ENCODE peak calls at places on chromosomes 6 and 20, in six cellular contexts. R is BE2C, A is heart left ventricle, U is ascending aorta, Q is right lobe of liver, L is tibial artery. X is an unnamed sample. For H3K36me3, the result is how much of the 10 kb centered on the place peaks cover.

GRCh38 chr20:24957326-24957996 is 8.4 kb downstream of the CST7 start:
- DNase-seq in Q (no peak), L (peak), R (no peak), U (no peak), A (no peak), X (no peak)

GRCh38 chr20:41956316-41957050 is 338.3 kb upstream of the CHD6 start:
- DNase-seq in U (no peak), R (peak), A (no peak), L (no peak), Q (no peak), X (no peak)

GRCh38 chr6:47446974-47447373 is 30.6 kb upstream of the CD2AP start:
- DNase-seq in L (no peak), U (no peak), R (no peak), A (no peak), Q (no peak), X (no peak)

GRCh38 chr6:157442296-157442695 is 61.3 kb downstream of the ZDHHC14 start:
- DNase-seq in A (no peak), R (no peak), L (no peak), U (no peak), Q (no peak), X (no peak)

GRCh38 chr6:111984081-111984480 is 69.8 kb upstream of the CCN6 start:
- DNase-seq in A (no peak), U (no peak), Q (no peak), L (no peak), R (no peak), X (no peak)

GRCh38 chr6:64505312-64505711 is 869.7 kb downstream of the PHF3 start:
- DNase-seq in L (no peak), R (peak), U (no peak), A (no peak), Q (no peak), X (no peak)

GRCh38 chr6:110066091-110066490 is 88.0 kb downstream of the GPR6 start:
- DNase-seq in R (no peak), L (no peak), A (no peak), U (no peak), Q (no peak), X (no peak)

GRCh38 chr6:4599924-4600323 is 176.3 kb upstream of the CDYL start:
- DNase-seq in A (no peak), R (no peak), U (no peak), L (no peak), Q (no peak), X (no peak)

GRCh38 chr6:155224031-155224451 is 39.8 kb upstream of the CLDN20 start:
- DNase-seq in R (no peak), Q (no peak), U (no peak), L (no peak), A (no peak), X (peak)

GRCh38 chr20:31517373-31517772 is 3.1 kb downstream of the HM13 start:
- DNase-seq in U (no peak), L (peak), A (no peak), Q (peak), R (peak), X (no peak)

GRCh38 chr6:124977067-124977908 is 15.1 kb downstream of the RNF217 start:
- DNase-seq in R (no peak), Q (no peak), U (no peak), L (no peak), A (no peak), X (no peak)

GRCh38 chr20:64080013-64080812 is at the start of gene OPRL1:
- DNase-seq in R (no peak), L (no peak), U (no peak), Q (no peak), A (no peak), X (peak)

GRCh38 chr20:38970302-38970701 is 8.2 kb downstream of the DHX35 start:
- DNase-seq in R (no peak), A (no peak), L (no peak), U (no peak), Q (no peak), X (no peak)

GRCh38 chr20:48578397-48579098 is 249.3 kb downstream of the PREX1 start:
- DNase-seq in L (no peak), R (no peak), U (no peak), A (no peak), Q (no peak), X (no peak)

GRCh38 chr6:75084872-75085381 is 120.9 kb downstream of the COL12A1 start:
- DNase-seq in U (no peak), A (no peak), Q (peak), R (peak), L (no peak), X (no peak)

GRCh38 chr20:46552460-46553420 is 2.3 kb upstream of the OCSTAMP start:
- DNase-seq in A (no peak), U (no peak), L (no peak), R (no peak), Q (no peak), X (peak)

DNA sequence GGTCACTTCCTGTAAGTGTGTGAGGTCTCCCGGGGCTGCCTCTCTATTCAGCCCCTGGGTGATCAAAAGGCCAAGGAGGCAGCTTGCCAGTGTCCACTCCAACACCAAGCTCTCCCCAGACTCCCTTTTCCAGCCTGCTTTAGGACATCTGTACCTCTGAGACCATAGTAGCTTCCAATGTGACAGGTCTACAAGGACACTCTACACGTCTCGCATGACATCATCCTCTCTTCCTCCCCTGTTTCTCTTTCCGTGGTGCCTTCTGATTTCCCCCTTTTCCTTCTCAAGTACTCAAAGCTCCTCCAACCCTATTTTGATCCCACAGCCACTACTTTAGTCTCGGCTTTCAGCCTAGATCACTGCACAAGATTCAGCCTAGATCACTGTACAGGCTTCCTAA is 26.4 kb downstream of the HLA-F start:
- DNase-seq in U (no peak), L (no peak), R (no peak), A (no peak), Q (no peak), X (no peak)
- H3K4me3 ChIP-seq in U (peak), L (peak), R (no peak), A (no peak), Q (no peak), X (peak)

GRCh38 chr6:36202101-36202500 is 5.6 kb downstream of the BRPF3 start:
- DNase-seq in L (no peak), Q (no peak), R (no peak), A (no peak), U (no peak), X (no peak)
- H3K36me3 ChIP-seq in L (half or more), Q (under half), R (half or more), A (under half), U (half or more), X (under half)

GRCh38 chr6:149991838-149992237 is 28.1 kb downstream of the ULBP1 start:
- DNase-seq in R (no peak), U (no peak), L (no peak), A (no peak), Q (no peak), X (no peak)

GRCh38 chr6:149990672-149991402 is 27.1 kb downstream of the ULBP1 start:
- DNase-seq in U (no peak), R (no peak), A (no peak), L (peak), Q (no peak), X (no peak)

GRCh38 chr6:149988550-149989336 is 25.0 kb downstream of the ULBP1 start:
- DNase-seq in L (peak), A (no peak), Q (no peak), U (no peak), R (no peak), X (peak)

GRCh38 chr6:149987602-149988107 is 23.9 kb downstream of the ULBP1 start:
- DNase-seq in R (no peak), U (no peak), Q (no peak), L (no peak), A (no peak), X (no peak)

DNA sequence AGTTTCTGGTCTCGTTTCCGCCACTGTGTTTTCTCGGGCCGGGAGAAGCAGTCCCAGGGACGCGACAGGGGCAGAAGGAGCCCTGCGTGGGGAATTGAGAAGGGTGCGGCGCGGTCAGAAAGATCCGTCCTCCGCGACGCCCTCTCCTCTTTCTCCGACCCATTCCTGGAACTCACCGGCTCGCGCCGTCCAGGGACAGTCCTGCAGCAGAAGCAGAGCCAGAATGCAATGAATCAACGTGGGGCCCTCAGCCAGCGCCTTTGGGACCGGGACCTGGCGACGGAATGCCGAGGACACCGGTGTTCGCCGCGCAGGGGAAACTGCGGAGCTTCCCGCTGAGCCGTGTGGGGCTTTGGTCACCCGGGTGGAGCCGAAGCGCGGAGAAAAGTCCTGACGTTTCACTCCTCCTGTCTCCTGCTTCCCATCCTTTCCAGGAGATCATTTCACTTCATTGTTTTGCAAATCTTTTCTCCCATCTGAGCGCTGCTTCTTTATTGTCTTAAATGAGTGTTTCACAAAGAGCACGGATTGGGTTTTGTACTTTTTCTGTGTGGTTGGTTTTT is 26.4 kb downstream of the ULBP1 start:
- DNase-seq in L (peak), U (no peak), Q (no peak), R (no peak), A (no peak), X (no peak)
- H3K4me3 ChIP-seq in L (no peak), U (peak), Q (no peak), R (no peak), A (no peak), X (peak)

DNA sequence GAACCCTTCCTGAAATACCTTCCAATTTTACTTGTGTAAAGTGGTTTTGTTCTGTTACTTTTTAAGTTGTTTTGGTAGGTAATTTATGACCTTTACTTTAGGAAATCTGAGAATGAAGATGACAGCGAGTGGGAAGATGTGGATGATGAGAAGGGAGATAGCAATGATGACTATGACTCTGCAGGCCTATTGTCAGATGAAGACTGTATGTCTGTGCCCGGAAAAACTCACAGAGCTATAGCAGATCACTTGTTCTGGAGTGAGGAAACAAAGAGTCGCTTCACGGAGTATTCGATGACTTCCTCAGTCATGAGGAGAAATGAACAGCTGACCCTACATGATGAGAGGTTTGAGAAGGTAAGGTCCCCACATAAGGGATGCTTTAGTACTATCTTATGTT is 6.6 kb upstream of the ZC2HC1B start:
- DNase-seq in Q (no peak), R (no peak), L (no peak), A (no peak), U (no peak), X (no peak)
- H3K36me3 ChIP-seq in Q (under half), R (half or more), L (half or more), A (under half), U (half or more), X (half or more)

GRCh38 chr20:62219101-62219991 is 732 bp downstream of the HRH3 start:
- DNase-seq in U (no peak), A (no peak), R (peak), L (no peak), Q (no peak), X (no peak)
- H3K4me3 ChIP-seq in U (no peak), A (no peak), R (peak), L (peak), Q (no peak), X (no peak)

GRCh38 chr6:10725716-10726115 is 2.8 kb downstream of the TMEM14C start:
- DNase-seq in A (no peak), L (no peak), R (no peak), Q (no peak), U (no peak), X (no peak)

GRCh38 chr6:10733863-10734262 is 11.0 kb downstream of the TMEM14C start:
- DNase-seq in A (no peak), Q (no peak), L (no peak), R (no peak), U (no peak), X (no peak)

GRCh38 chr6:10733151-10733715 is 10.4 kb downstream of the TMEM14C start:
- DNase-seq in L (no peak), U (no peak), A (no peak), Q (no peak), R (no peak), X (no peak)

GRCh38 chr6:10725046-10725445 is 2.2 kb downstream of the TMEM14C start:
- DNase-seq in R (no peak), Q (no peak), L (no peak), A (no peak), U (no peak), X (no peak)

DNA sequence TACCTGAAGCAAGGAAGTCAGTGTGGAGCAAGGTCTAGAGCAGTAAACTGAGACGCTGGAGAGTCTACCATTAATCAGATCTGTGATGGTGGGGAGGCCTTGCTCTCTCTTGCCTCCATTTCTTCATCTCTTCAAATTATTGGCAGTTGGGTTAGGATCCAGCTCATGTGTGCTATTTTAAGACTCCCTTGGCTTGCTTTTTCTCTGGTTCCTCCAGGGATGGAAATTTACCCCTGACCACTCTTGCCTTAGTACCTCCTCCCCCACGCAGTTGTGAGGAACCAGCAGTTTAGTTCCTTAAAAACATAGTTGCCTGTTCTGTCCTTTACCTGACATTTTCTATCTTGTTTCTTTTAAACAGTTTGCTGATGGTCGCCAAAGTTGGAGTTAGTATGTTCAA is 7.4 kb downstream of the TMEM14C start:
- DNase-seq in L (no peak), A (no peak), R (no peak), Q (no peak), U (no peak), X (no peak)
- H3K36me3 ChIP-seq in L (half or more), A (under half), R (under half), Q (under half), U (half or more), X (under half)

GRCh38 chr6:131828946-131829345 is 21.1 kb downstream of the ENPP1 start:
- DNase-seq in A (no peak), U (no peak), Q (no peak), R (no peak), L (no peak), X (no peak)
- H3K4me3 ChIP-seq in A (no peak), U (no peak), Q (no peak), R (no peak), L (no peak), X (no peak)

GRCh38 chr6:35911871-35912653 is 8.8 kb downstream of the SRPK1 start:
- DNase-seq in L (no peak), U (no peak), Q (no peak), R (no peak), A (no peak), X (no peak)
- H3K36me3 ChIP-seq in L (under half), U (under half), Q (under half), R (half or more), A (under half), X (under half)

X was measured in CD8-positive, alpha-beta T cell.